ENCODE peak calls at places on chromosomes 4 and X, in four cellular contexts. J is CD8-positive, alpha-beta T cell; T is upper lobe of right lung; Z is tibial nerve. X is an unnamed sample. For H3K4me1, the result is how much of the 10 kb centered on the place peaks cover.

GRCh38 chr4:103105558-103106356 is 6.1 kb upstream of the BDH2 start:
- DNase-seq in T (no peak), Z (no peak), J (no peak), X (no peak)

GRCh38 chr4:143344011-143344410 is 7.3 kb downstream of the GAB1 start:
- DNase-seq in Z (no peak), T (no peak), J (no peak), X (no peak)

GRCh38 chr4:168096444-168096784 is 4.1 kb downstream of the ANXA10 start:
- DNase-seq in J (no peak), Z (no peak), T (no peak), X (no peak)

GRCh38 chr4:33411182-33411581 is 2691.0 kb downstream of the PCDH7 start:
- DNase-seq in J (no peak), Z (no peak), T (no peak), X (no peak)

GRCh38 chrX:31271615-31272471 is 200.0 kb upstream of the FTHL17 start:
- DNase-seq in J (no peak), Z (no peak), T (no peak), X (no peak)

GRCh38 chrX:137041329-137041728 is 7.5 kb upstream of the GPR101 start:
- DNase-seq in Z (no peak), T (no peak), J (no peak), X (no peak)

GRCh38 chr4:53450773-53451172 is 73.3 kb downstream of the FIP1L1 start:
- DNase-seq in Z (no peak), J (no peak), T (no peak), X (no peak)

GRCh38 chr4:20464381-20464780 is 212.7 kb downstream of the SLIT2 start:
- DNase-seq in Z (no peak), J (no peak), T (no peak), X (no peak)

GRCh38 chrX:21745756-21746155 is 12.2 kb downstream of the SMPX start:
- DNase-seq in T (no peak), Z (peak), J (no peak), X (no peak)

GRCh38 chrX:153623310-153624029 is 23.5 kb upstream of the DUSP9 start:
- DNase-seq in J (no peak), T (no peak), Z (no peak), X (peak)

GRCh38 chrX:69162466-69162865 is 2.8 kb downstream of the PJA1 start:
- DNase-seq in J (no peak), Z (no peak), T (no peak), X (no peak)

GRCh38 chrX:12701625-12702024 is 89.6 kb upstream of the PRPS2 start:
- DNase-seq in T (peak), J (no peak), Z (no peak), X (peak)

GRCh38 chr4:8675383-8675782 is 82.8 kb downstream of the CPZ start:
- DNase-seq in J (no peak), Z (no peak), T (peak), X (no peak)

GRCh38 chr4:153205028-153205648 is 895 bp downstream of the TRIM2 start:
- DNase-seq in T (no peak), Z (no peak), J (no peak), X (no peak)

GRCh38 chrX:12197030-12197429 is 58.8 kb downstream of the FRMPD4 start:
- DNase-seq in Z (no peak), T (no peak), J (no peak), X (no peak)

GRCh38 chr4:54497947-54498346 is 159.8 kb upstream of the KIT start:
- DNase-seq in Z (no peak), T (no peak), J (no peak), X (no peak)

GRCh38 chr4:91826186-91826585 is 477.6 kb upstream of the GRID2 start:
- DNase-seq in Z (no peak), T (no peak), J (no peak), X (no peak)

GRCh38 chr4:5039800-5040199 is 11.5 kb upstream of the STK32B start:
- DNase-seq in Z (no peak), T (no peak), J (no peak), X (no peak)

GRCh38 chr4:152613841-152614240 is 66.0 kb downstream of the TMEM154 start:
- DNase-seq in T (no peak), J (no peak), Z (no peak), X (no peak)

GRCh38 chr4:26342328-26343040 is 21.7 kb downstream of the RBPJ start:
- DNase-seq in J (no peak), Z (no peak), T (no peak), X (no peak)

GRCh38 chr4:141036786-141037185 is 96.5 kb downstream of the RNF150 start:
- DNase-seq in T (no peak), Z (no peak), J (no peak), X (no peak)

GRCh38 chrX:31329298-31329697 is 257.5 kb upstream of the FTHL17 start:
- DNase-seq in T (no peak), J (no peak), Z (no peak), X (no peak)

GRCh38 chr4:185587444-185588161 is 52.3 kb upstream of the PDLIM3 start:
- DNase-seq in J (peak), T (no peak), Z (no peak), X (no peak)

GRCh38 chr4:163256680-163257343 is 75.6 kb downstream of the NPY1R start:
- DNase-seq in T (no peak), J (no peak), Z (no peak), X (no peak)

DNA sequence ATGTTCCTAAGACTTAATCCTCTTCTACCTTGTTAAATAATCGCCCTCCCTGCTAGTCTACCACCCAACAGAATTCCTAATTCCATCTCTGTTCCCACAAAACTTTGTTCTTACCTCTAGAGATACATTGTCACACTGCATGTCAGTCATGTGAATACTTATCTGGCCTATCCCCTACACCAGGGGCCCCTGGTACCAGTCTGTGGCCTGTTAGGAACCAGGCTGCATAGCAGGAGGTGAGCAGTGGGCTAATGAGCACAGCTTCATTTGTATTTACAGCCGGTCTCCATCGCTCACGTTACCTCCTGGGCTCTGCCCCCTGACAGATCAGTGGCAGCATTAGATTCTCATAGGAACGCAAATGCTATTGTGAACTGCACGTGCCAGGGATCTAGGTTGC is 73.9 kb downstream of the APBB2 start:
- DNase-seq in Z (no peak), J (no peak), T (no peak), X (no peak)
- H3K27ac ChIP-seq in Z (peak), J (no peak), T (no peak), X (no peak)

DNA sequence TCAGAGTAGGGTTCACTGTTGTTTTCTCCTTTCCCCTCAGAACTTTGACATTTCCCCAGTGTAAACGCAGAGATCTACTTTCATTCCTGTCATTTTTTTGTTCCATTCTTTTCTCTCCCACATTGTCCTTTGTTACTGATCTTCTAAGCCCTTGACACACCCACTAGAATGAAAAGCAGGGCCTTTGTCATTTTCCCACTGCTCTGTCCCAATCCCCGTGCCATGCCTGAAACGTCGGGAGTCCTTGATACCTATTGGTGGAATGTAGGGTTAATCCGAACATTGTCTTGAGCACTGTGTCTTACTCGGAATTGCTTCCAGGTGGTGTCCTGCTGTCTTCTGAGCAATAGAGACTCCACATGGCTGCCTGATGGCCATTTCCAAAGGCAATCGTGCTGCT is 887.1 kb upstream of the FRG1 start:
- DNase-seq in T (no peak), Z (no peak), J (no peak), X (no peak)
- H3K4me1 ChIP-seq in T (under half), Z (under half), J (under half), X (under half)

DNA sequence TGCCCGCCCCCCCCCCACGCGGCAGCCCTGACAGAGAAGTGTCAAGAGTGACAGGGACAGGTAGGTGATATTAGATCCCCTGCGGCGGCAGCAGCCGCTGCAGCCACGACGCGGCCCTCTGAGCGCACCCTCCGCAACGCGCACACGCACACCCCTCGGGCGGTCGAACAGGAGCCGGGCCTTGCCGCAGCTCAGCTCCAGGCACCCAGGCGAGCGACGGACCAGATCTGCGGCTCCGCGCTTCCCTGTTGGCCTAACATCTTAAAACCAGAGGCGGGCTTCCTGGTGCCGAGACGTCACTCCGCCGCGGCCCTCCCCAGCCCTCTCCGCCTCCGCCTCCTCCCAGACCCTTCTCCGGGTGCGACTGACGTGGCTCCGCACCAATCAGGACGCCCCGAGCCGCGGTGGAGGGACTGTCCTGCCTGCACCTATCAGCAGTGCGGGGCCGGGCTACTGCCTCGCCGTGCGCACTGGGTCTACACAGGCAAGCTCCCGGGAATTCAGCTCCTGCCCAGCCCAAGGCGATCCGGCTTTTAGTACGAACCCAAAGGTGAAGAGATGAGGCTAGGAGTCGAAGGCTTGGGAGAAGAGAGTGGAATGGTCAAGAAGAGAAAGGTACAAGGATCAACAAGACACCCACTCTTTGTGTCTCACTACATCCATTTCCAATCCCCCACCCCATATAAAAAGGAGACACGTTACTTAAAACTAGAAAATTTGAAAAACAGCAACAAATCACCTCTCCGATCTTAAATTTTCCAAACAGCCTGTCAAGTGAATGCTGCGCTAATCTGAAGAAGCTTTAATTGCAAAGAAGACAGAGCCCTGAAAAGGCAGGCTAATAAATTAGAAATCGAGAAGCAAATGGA is at the start of gene PITX2:
- DNase-seq in T (peak), J (no peak), Z (no peak), X (peak)
- H3K4me3 ChIP-seq in T (peak), J (peak), Z (peak), X (peak)

GRCh38 chr4:835148-836002 is 9.4 kb upstream of the CPLX1 start:
- DNase-seq in J (no peak), Z (no peak), T (peak), X (peak)
- H3K27ac ChIP-seq in J (no peak), Z (no peak), T (no peak), X (no peak)

GRCh38 chr4:931960-932712 is at the start of the genes GAK and TMEM175:
- DNase-seq in Z (peak), J (peak), T (peak), X (peak)
- H3K4me1 ChIP-seq in Z (under half), J (under half), T (under half), X (under half)

GRCh38 chr4:82381235-82381634 is 7.4 kb upstream of the HNRNPD start:
- DNase-seq in T (no peak), Z (no peak), J (no peak), X (no peak)
- H3K4me3 ChIP-seq in T (no peak), Z (no peak), J (no peak), X (no peak)